ENCODE peak calls at places on chromosome 6, in four cellular contexts. W is cardiac muscle cell; X is CD8-positive, alpha-beta memory T cell; C is fibroblast of lung. A is an unnamed sample.
A peak's percentile ranks its signal among the peaks of the same experiment; 100 is the strongest.

GRCh38 chr6:79536969-79537747 is at the start of gene LCA5:
- DNase-seq in W (peak; percentile 98), X (peak; percentile 46), C (peak; percentile 97), A (peak; percentile 82)

GRCh38 chr6:2765896-2766766 is 938 bp downstream of the WRNIP1 start:
- DNase-seq in W (peak; percentile 56), X (peak; percentile 39), C (peak; percentile 39), A (no peak)

GRCh38 chr6:109478848-109479624 is 4.0 kb downstream of the ZBTB24 start:
- DNase-seq in W (no peak), X (no peak), C (no peak), A (no peak)

GRCh38 chr6:9412951-9413559 is 977.7 kb upstream of the SLC35B3 start:
- DNase-seq in W (peak; percentile 12), X (no peak), C (peak; percentile 34), A (no peak)

GRCh38 chr6:146931214-146931613 is 273.0 kb upstream of the STXBP5 start:
- DNase-seq in W (no peak), X (no peak), C (peak; percentile 19), A (no peak)

GRCh38 chr6:150290429-150290828 is 78.4 kb upstream of the IYD start:
- DNase-seq in W (peak; percentile 54), X (no peak), C (peak; percentile 43), A (no peak)

GRCh38 chr6:154479388-154480143 is 30.9 kb downstream of the CNKSR3 start:
- DNase-seq in W (peak; percentile 62), X (no peak), C (peak; percentile 62), A (peak; percentile 41)

GRCh38 chr6:144216668-144217218 is 66.4 kb downstream of the STX11 start:
- DNase-seq in W (no peak), X (no peak), C (no peak), A (no peak)

GRCh38 chr6:80022803-80023202 is 18.4 kb downstream of the TTK start:
- DNase-seq in W (peak; percentile 73), X (no peak), C (peak; percentile 70), A (peak; percentile 14)

GRCh38 chr6:75532521-75532920 is 38.9 kb upstream of the FILIP1 start:
- DNase-seq in W (peak; percentile 63), X (no peak), C (no peak), A (peak; percentile 6)

GRCh38 chr6:125939026-125939425 is 17.5 kb upstream of the HINT3 start:
- DNase-seq in W (no peak), X (no peak), C (no peak), A (no peak)

GRCh38 chr6:15593798-15594197 is 69.0 kb downstream of the DTNBP1 start:
- DNase-seq in W (peak; percentile 78), X (no peak), C (peak; percentile 47), A (no peak)

GRCh38 chr6:89372506-89372901 is 20.0 kb upstream of the UBE2J1 start:
- DNase-seq in W (no peak), X (no peak), C (no peak), A (no peak)

GRCh38 chr6:41964201-41964887 is 22.7 kb upstream of the CCND3 start:
- DNase-seq in W (no peak), X (no peak), C (no peak), A (no peak)

GRCh38 chr6:71383891-71384489 is 95.4 kb downstream of the OGFRL1 start:
- DNase-seq in W (peak; percentile 77), X (no peak), C (peak; percentile 81), A (no peak)

GRCh38 chr6:145548941-145549652 is 186.2 kb downstream of the EPM2A start:
- DNase-seq in W (no peak), X (no peak), C (peak; percentile 25), A (no peak)

GRCh38 chr6:27517928-27518787 is 45.3 kb upstream of the ZNF184 start:
- DNase-seq in W (no peak), X (no peak), C (no peak), A (no peak)

GRCh38 chr6:42236030-42236429 is 18.4 kb upstream of the MRPS10 start:
- DNase-seq in W (no peak), X (no peak), C (no peak), A (no peak)

GRCh38 chr6:70956451-70957283 is at the start of gene B3GAT2:
- DNase-seq in W (peak; percentile 25), X (no peak), C (peak; percentile 21), A (no peak)

GRCh38 chr6:130923350-130923749 is 96.1 kb downstream of the SMLR1 start:
- DNase-seq in W (no peak), X (no peak), C (no peak), A (no peak)

GRCh38 chr6:39752835-39753744 is 27.9 kb upstream of the KIF6 start:
- DNase-seq in W (no peak), X (no peak), C (no peak), A (no peak)

GRCh38 chr6:42726485-42727083 is 4.2 kb upstream of the PRPH2 start:
- DNase-seq in W (peak; percentile 95), X (peak; percentile 55), C (peak; percentile 95), A (peak; percentile 79)

GRCh38 chr6:125745281-125746018 is 4.0 kb upstream of the HEY2 start:
- DNase-seq in W (no peak), X (no peak), C (no peak), A (no peak)

GRCh38 chr6:5084192-5084786 is 852 bp upstream of the PPP1R3G start:
- DNase-seq in W (no peak), X (no peak), C (no peak), A (no peak)

GRCh38 chr6:16481680-16482079 is 243.3 kb downstream of the GMPR start:
- DNase-seq in W (peak; percentile 17), X (peak; percentile 55), C (no peak), A (no peak)

GRCh38 chr6:113857565-113858066 is 471 bp downstream of the MARCKS start:
- DNase-seq in W (no peak), X (no peak), C (no peak), A (no peak)

GRCh38 chr6:134176283-134176975 is 124.0 kb upstream of the SLC2A12 start:
- DNase-seq in W (peak; percentile 82), X (no peak), C (peak; percentile 48), A (no peak)

GRCh38 chr6:27230758-27231111 is 16.8 kb upstream of the PRSS16 start:
- DNase-seq in W (no peak), X (no peak), C (no peak), A (no peak)

GRCh38 chr6:109336221-109336955 is 45.9 kb downstream of the CD164 start:
- DNase-seq in W (peak; percentile 66), X (no peak), C (peak; percentile 55), A (no peak)

GRCh38 chr6:3844097-3844463 is 5.1 kb upstream of the FAM50B start:
- DNase-seq in W (peak; percentile 39), X (no peak), C (peak; percentile 69), A (no peak)

GRCh38 chr6:11434565-11435326 is 102.8 kb upstream of the TMEM170B start:
- DNase-seq in W (peak; percentile 89), X (no peak), C (peak; percentile 93), A (no peak)

DNA sequence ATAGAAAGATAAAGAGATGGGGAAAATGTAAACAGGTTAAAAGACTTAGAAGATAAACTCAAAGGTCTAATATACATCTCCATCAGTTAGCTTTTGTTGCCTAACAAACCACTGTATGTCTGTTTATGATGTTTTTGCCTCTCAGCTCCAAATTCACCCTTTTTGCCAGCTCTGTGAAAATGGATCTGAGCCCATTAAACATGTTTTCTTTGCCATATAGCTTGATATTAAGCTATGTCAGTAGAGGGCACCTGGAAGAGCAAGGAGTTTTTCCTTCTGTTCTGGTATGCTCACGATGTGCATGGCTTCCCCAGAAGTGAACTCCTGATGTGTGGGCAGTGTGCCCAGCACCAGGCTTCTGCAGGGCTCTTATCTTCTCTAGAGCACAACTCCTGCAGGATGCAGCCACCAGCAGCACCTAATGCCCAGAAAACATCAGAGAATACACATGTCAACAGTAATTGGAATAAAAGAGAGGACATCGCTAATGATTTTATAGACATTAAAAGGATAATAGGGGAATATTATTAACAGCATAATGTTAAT is 14.6 kb upstream of the SNX9 start:
- DNase-seq in W (no peak), X (no peak), C (no peak), A (no peak)
- H3K4me3 ChIP-seq in W (no peak overlapping the region), X (no peak overlapping the region), C (no peak overlapping the region), A (no peak overlapping the region)

GRCh38 chr6:157812425-157813171 is 10.4 kb upstream of the SNX9 start:
- DNase-seq in W (no peak), X (no peak), C (no peak), A (no peak)

GRCh38 chr6:157811476-157812173 is 11.4 kb upstream of the SNX9 start:
- DNase-seq in W (no peak), X (no peak), C (peak; percentile 41), A (no peak)

GRCh38 chr6:157811137-157811475 is 11.9 kb upstream of the SNX9 start:
- DNase-seq in W (no peak), X (no peak), C (no peak), A (no peak)

GRCh38 chr6:157806496-157807215 is 16.4 kb upstream of the SNX9 start:
- DNase-seq in W (no peak), X (no peak), C (peak; percentile 25), A (no peak)

DNA sequence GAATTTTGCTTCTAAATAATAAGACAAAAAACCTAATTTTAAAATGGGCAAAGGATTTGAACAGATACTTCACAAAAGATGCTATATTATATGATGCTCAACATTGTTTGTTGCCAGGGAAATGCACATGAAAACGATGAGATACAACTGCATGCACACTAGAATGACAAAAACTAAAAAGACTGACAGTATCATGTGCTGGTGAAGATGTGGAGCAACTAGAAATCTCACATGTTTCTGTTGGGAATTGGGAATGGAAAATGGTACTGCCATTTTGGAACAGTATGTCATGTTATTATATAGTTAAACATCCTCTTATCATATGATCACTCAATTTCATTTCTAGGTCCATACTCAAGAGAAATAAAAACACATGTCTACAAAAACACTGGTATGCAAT is 13.4 kb upstream of the SNX9 start:
- DNase-seq in W (no peak), X (no peak), C (no peak), A (no peak)
- H3K4me3 ChIP-seq in W (no peak overlapping the region), X (no peak overlapping the region), C (no peak overlapping the region), A (no peak overlapping the region)

GRCh38 chr6:8299034-8299433 is 136.3 kb downstream of the SLC35B3 start:
- DNase-seq in W (no peak), X (no peak), C (no peak), A (no peak)

DNA sequence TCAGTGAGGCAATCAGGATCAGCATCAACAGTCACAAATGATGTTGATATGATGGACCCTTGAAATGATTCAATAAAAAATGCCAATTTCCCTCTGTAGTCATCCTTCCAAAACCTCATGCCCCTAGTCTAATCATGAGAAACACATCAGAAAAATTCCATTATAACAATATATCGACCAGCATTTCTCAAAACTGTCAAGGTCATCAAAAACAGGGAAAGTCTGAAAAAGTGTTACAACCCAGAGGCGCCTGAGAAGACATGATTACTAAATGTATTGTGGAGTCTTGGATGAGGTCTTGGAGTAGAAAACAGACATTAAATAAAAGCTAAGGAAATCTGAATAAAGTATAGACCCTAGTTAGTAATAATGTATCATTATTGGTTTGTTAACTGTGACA is 133.8 kb downstream of the SLC35B3 start:
- DNase-seq in W (no peak), X (no peak), C (no peak), A (no peak)
- H3K4me3 ChIP-seq in W (no peak overlapping the region), X (no peak overlapping the region), C (no peak overlapping the region), A (no peak overlapping the region)

DNA sequence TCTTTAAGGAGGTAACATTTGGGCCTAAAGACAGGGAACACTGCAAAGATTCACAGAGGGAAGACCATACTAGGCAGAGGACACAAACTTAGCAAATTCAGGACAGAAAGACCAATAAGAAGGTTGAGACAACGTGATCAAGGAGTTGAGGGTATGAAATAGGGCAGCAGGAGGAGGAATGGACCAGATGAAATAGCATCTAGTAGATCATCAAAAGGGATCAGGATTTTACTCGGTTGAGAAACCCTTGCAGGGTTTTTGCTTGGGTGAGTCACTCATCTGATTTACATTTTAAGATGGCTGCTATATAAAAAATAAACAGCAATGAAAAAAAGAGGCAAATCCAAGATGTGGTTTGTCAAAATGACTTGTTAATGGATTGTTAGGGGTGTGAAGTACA is 4.7 kb downstream of the BCLAF1 start:
- DNase-seq in W (peak; percentile 50), X (no peak), C (peak; percentile 66), A (peak; percentile 3)
- H3K4me3 ChIP-seq in W (no peak overlapping the region), X (peak overlapping the region; percentile 45), C (peak overlapping the region; percentile 14), A (peak overlapping the region; percentile 12)

A was measured in HFF-Myc.